ENCODE peak calls at places on chromosomes 7 and 10, in seven cellular contexts. V, M, R, H, Y, F and E are unnamed samples.

GRCh38 chr7:104548861-104549260 is 220.5 kb downstream of the LHFPL3 start:
- DNase-seq in V (no peak), M (no peak), R (no peak), H (no peak), Y (no peak), F (no peak), E (peak; percentile 45)

GRCh38 chr10:126264089-126265018 is 123.9 kb downstream of the ADAM12 start:
- DNase-seq in V (no peak), M (no peak), R (peak; percentile 52), H (no peak), Y (no peak), F (no peak), E (no peak)

GRCh38 chr7:2205036-2205780 is 27.5 kb downstream of the MAD1L1 start:
- DNase-seq in V (no peak), M (no peak), R (no peak), H (no peak), Y (peak; percentile 40), F (no peak), E (no peak)

GRCh38 chr10:117214401-117214800 is 17.1 kb downstream of the KCNK18 start:
- DNase-seq in V (peak; percentile 28), M (no peak), R (no peak), H (no peak), Y (no peak), F (no peak), E (peak; percentile 55)

GRCh38 chr10:7988985-7989384 is 65.5 kb upstream of the GATA3 start:
- DNase-seq in V (no peak), M (no peak), R (no peak), H (no peak), Y (no peak), F (no peak), E (no peak)

GRCh38 chr7:49397750-49398149 is 375.7 kb upstream of the VWC2 start:
- DNase-seq in V (no peak), M (no peak), R (no peak), H (no peak), Y (no peak), F (no peak), E (no peak)

GRCh38 chr10:62025901-62026879 is 124.7 kb downstream of the ARID5B start:
- DNase-seq in V (no peak), M (no peak), R (peak; percentile 55), H (no peak), Y (no peak), F (no peak), E (no peak)

GRCh38 chr7:108367314-108367713 is 88.9 kb downstream of the NRCAM start:
- DNase-seq in V (no peak), M (no peak), R (no peak), H (no peak), Y (no peak), F (no peak), E (no peak)

GRCh38 chr7:37690206-37690605 is 6.6 kb downstream of the GPR141 start:
- DNase-seq in V (no peak), M (no peak), R (no peak), H (no peak), Y (no peak), F (no peak), E (no peak)

GRCh38 chr10:128073880-128074279 is 52.3 kb downstream of the MKI67 start:
- DNase-seq in V (no peak), M (no peak), R (no peak), H (no peak), Y (no peak), F (no peak), E (no peak)

GRCh38 chr7:84364708-84365107 is 170.1 kb upstream of the SEMA3A start:
- DNase-seq in V (peak; percentile 65), M (no peak), R (peak; percentile 69), H (no peak), Y (no peak), F (peak; percentile 28), E (no peak)

GRCh38 chr10:50326757-50327701 is 75.7 kb upstream of the ASAH2 start:
- DNase-seq in V (no peak), M (peak; percentile 32), R (peak; percentile 81), H (no peak), Y (no peak), F (peak; percentile 94), E (peak; percentile 94)

GRCh38 chr7:1679326-1679965 is 9.4 kb downstream of the ELFN1 start:
- DNase-seq in V (no peak), M (no peak), R (no peak), H (no peak), Y (no peak), F (no peak), E (no peak)

GRCh38 chr10:87860156-87860795 is 3.1 kb downstream of the KLLN start:
- DNase-seq in V (no peak), M (no peak), R (peak; percentile 81), H (no peak), Y (no peak), F (peak; percentile 72), E (peak; percentile 74)

GRCh38 chr7:13476881-13477444 is 512.5 kb downstream of the ETV1 start:
- DNase-seq in V (no peak), M (no peak), R (no peak), H (no peak), Y (no peak), F (peak; percentile 16), E (peak; percentile 6)

GRCh38 chr7:64559206-64559605 is 3.7 kb downstream of the ZNF680 start:
- DNase-seq in V (no peak), M (peak; percentile 46), R (peak; percentile 42), H (no peak), Y (no peak), F (peak; percentile 17), E (peak; percentile 32)

GRCh38 chr7:118250860-118251494 is 26.5 kb downstream of the ANKRD7 start:
- DNase-seq in V (no peak), M (no peak), R (peak; percentile 9), H (no peak), Y (no peak), F (no peak), E (no peak)

GRCh38 chr10:71999360-72000072 is 35.3 kb downstream of the CHST3 start:
- DNase-seq in V (no peak), M (peak; percentile 81), R (peak; percentile 87), H (no peak), Y (peak; percentile 95), F (peak; percentile 95), E (peak; percentile 35)

GRCh38 chr10:58967551-58968418 is 208.7 kb upstream of the PHYHIPL start:
- DNase-seq in V (no peak), M (no peak), R (no peak), H (no peak), Y (no peak), F (no peak), E (no peak)

GRCh38 chr7:3649250-3649649 is 348.2 kb downstream of the SDK1 start:
- DNase-seq in V (no peak), M (no peak), R (no peak), H (no peak), Y (no peak), F (peak; percentile 20), E (peak; percentile 24)

GRCh38 chr10:46298346-46299266 is 11.8 kb downstream of the ANTXRL start:
- DNase-seq in V (no peak), M (peak; percentile 11), R (no peak), H (peak; percentile 44), Y (no peak), F (no peak), E (no peak)

GRCh38 chr10:48600645-48601505 is 4.0 kb downstream of the ARHGAP22 start:
- DNase-seq in V (no peak), M (no peak), R (no peak), H (no peak), Y (no peak), F (no peak), E (no peak)

GRCh38 chr10:48599830-48600134 is 5.1 kb downstream of the ARHGAP22 start:
- DNase-seq in V (no peak), M (no peak), R (no peak), H (no peak), Y (no peak), F (no peak), E (no peak)

GRCh38 chr10:48598936-48599829 is 5.7 kb downstream of the ARHGAP22 start:
- DNase-seq in V (no peak), M (no peak), R (no peak), H (no peak), Y (no peak), F (no peak), E (no peak)

GRCh38 chr10:48595533-48595932 is 9.3 kb downstream of the ARHGAP22 start:
- DNase-seq in V (no peak), M (no peak), R (no peak), H (no peak), Y (no peak), F (no peak), E (no peak)

GRCh38 chr10:48598243-48598935 is 6.5 kb downstream of the ARHGAP22 start:
- DNase-seq in V (no peak), M (no peak), R (no peak), H (no peak), Y (no peak), F (no peak), E (no peak)
- TF ChIP-seq CTCF in V (no peak), M (no peak), R (no peak), H (no peak), Y (no peak), F (no peak), E (no peak)

GRCh38 chr7:30019387-30019786 is 7.1 kb downstream of the FKBP14 start:
- DNase-seq in V (no peak), M (no peak), R (no peak), H (no peak), Y (no peak), F (no peak), E (no peak)
- TF ChIP-seq CTCF in V (no peak), M (no peak), R (peak; percentile 7), H (no peak), Y (no peak), F (no peak), E (no peak)

GRCh38 chr10:110983466-110983865 is 64.1 kb downstream of the SHOC2 start:
- DNase-seq in V (no peak), M (no peak), R (no peak), H (no peak), Y (no peak), F (no peak), E (no peak)

GRCh38 chr10:110977662-110978061 is 58.3 kb downstream of the SHOC2 start:
- DNase-seq in V (no peak), M (no peak), R (peak; percentile 47), H (no peak), Y (no peak), F (no peak), E (no peak)

GRCh38 chr10:110978204-110978603 is 58.8 kb downstream of the SHOC2 start:
- DNase-seq in V (no peak), M (no peak), R (peak; percentile 68), H (no peak), Y (no peak), F (no peak), E (no peak)

GRCh38 chr10:110979611-110980010 is 60.2 kb downstream of the SHOC2 start:
- DNase-seq in V (no peak), M (no peak), R (no peak), H (no peak), Y (no peak), F (no peak), E (no peak)

DNA sequence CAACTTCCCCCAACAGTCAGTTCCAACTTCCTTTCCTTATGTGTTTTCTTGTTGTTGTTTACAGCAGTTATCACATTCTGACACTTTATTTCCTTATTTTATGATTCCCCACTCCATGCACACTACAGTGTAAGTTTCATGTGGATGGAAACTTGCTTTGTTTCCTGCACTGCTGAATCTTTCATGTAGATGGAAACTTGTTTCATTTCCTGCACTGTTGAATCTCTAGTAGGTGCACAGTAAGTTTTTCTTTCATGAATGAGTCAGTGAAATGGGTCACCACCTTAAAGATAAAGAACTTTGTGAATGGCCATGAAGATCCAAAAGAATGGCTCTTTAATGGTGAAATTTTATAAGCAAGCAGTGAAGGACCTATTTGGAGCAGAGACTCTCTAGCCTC is 61.4 kb downstream of the SHOC2 start:
- DNase-seq in V (no peak), M (no peak), R (no peak), H (no peak), Y (no peak), F (no peak), E (no peak)
- TF ChIP-seq CTCF in V (no peak), M (no peak), R (no peak), H (no peak), Y (no peak), F (no peak), E (no peak)

GRCh38 chr10:44071479-44071878 is 313.4 kb downstream of the CXCL12 start:
- DNase-seq in V (no peak), M (no peak), R (no peak), H (no peak), Y (no peak), F (peak; percentile 87), E (peak; percentile 4)
- TF ChIP-seq CTCF in V (no peak), M (no peak), R (no peak), H (no peak), Y (no peak), F (peak; percentile 21), E (no peak)